ENCODE peak calls at places on chromosome 3, in eight cellular contexts. L is DND-41; S is endothelial cell of umbilical vein; B is neuronal stem cell; F is CD8-positive, alpha-beta T cell; V is breast epithelium; J is HCT116; X is iPS DF 6.9. W is an unnamed sample.

GRCh38 chr3:110178965-110179364 is 841.6 kb upstream of the DPPA4 start:
- DNase-seq in L (no peak), S (no peak), B (no peak), F (no peak), V (no peak), J (no peak), X (no peak), W (no peak)

GRCh38 chr3:166630190-166630589 is 749.9 kb downstream of the ZBBX start:
- DNase-seq in L (no peak), S (no peak), B (no peak), F (no peak), V (no peak), J (no peak), X (no peak), W (no peak)

GRCh38 chr3:9111349-9112265 is 137.8 kb downstream of the SRGAP3 start:
- DNase-seq in L (peak; percentile 10), S (no peak), B (no peak), F (no peak), V (no peak), J (no peak), X (no peak), W (peak; percentile 34)

GRCh38 chr3:72203613-72204349 is 418.8 kb upstream of the PROK2 start:
- DNase-seq in L (no peak), S (no peak), B (no peak), F (no peak), V (no peak), J (no peak), X (no peak), W (no peak)

GRCh38 chr3:191894406-191894805 is 433.4 kb downstream of the PYDC2 start:
- DNase-seq in L (no peak), S (no peak), B (no peak), F (no peak), V (no peak), J (no peak), X (no peak), W (no peak)

GRCh38 chr3:138426211-138426610 is 8.2 kb upstream of the ESYT3 start:
- DNase-seq in L (no peak), S (no peak), B (no peak), F (no peak), V (no peak), J (peak; percentile 28), X (no peak), W (peak; percentile 58)

GRCh38 chr3:109023656-109024254 is 70.1 kb upstream of the GUCA1C start:
- DNase-seq in L (peak; percentile 52), S (peak; percentile 44), B (peak; percentile 21), F (peak; percentile 51), V (no peak), J (peak; percentile 27), X (no peak), W (peak; percentile 64)

GRCh38 chr3:139564290-139564861 is 24.8 kb upstream of the RBP1 start:
- DNase-seq in L (no peak), S (no peak), B (no peak), F (no peak), V (no peak), J (peak; percentile 8), X (no peak), W (peak; percentile 26)

GRCh38 chr3:36365829-36366228 is 14.5 kb upstream of the STAC start:
- DNase-seq in L (no peak), S (no peak), B (no peak), F (no peak), V (no peak), J (no peak), X (no peak), W (no peak)

GRCh38 chr3:39910828-39911464 is 101.5 kb downstream of the MYRIP start:
- DNase-seq in L (no peak), S (peak; percentile 90), B (no peak), F (no peak), V (no peak), J (no peak), X (no peak), W (no peak)

GRCh38 chr3:87370007-87370406 is 93.6 kb upstream of the POU1F1 start:
- DNase-seq in L (no peak), S (no peak), B (no peak), F (no peak), V (no peak), J (no peak), X (no peak), W (no peak)

GRCh38 chr3:52094591-52095485 is 38.5 kb upstream of the DUSP7 start:
- DNase-seq in L (no peak), S (no peak), B (no peak), F (no peak), V (no peak), J (no peak), X (no peak), W (no peak)

GRCh38 chr3:170233532-170233931 is 11.3 kb downstream of the PRKCI start:
- DNase-seq in L (no peak), S (no peak), B (no peak), F (no peak), V (no peak), J (no peak), X (no peak), W (no peak)

GRCh38 chr3:183217548-183218321 is 35.3 kb upstream of the B3GNT5 start:
- DNase-seq in L (no peak), S (no peak), B (no peak), F (no peak), V (no peak), J (no peak), X (no peak), W (no peak)

GRCh38 chr3:99648091-99648490 is 9.7 kb downstream of the COL8A1 start:
- DNase-seq in L (no peak), S (peak; percentile 83), B (no peak), F (no peak), V (no peak), J (no peak), X (no peak), W (no peak)

GRCh38 chr3:124998247-124998630 is 57.6 kb downstream of the HEG1 start:
- DNase-seq in L (no peak), S (no peak), B (no peak), F (no peak), V (no peak), J (no peak), X (no peak), W (no peak)

GRCh38 chr3:129118745-129119144 is 2.9 kb downstream of the RAB43 start:
- DNase-seq in L (peak; percentile 59), S (peak; percentile 27), B (no peak), F (peak; percentile 53), V (no peak), J (no peak), X (no peak), W (no peak)

GRCh38 chr3:116423945-116424344 is 21.3 kb downstream of the LSAMP start:
- DNase-seq in L (no peak), S (no peak), B (no peak), F (no peak), V (no peak), J (no peak), X (no peak), W (no peak)

GRCh38 chr3:5019411-5020261 is 40.4 kb downstream of the BHLHE40 start:
- DNase-seq in L (peak; percentile 76), S (no peak), B (no peak), F (peak; percentile 83), V (no peak), J (no peak), X (no peak), W (no peak)

GRCh38 chr3:13273604-13274105 is 146.5 kb downstream of the NUP210 start:
- DNase-seq in L (no peak), S (no peak), B (no peak), F (no peak), V (no peak), J (no peak), X (no peak), W (no peak)

GRCh38 chr3:45665101-45665572 is 24.1 kb upstream of the SACM1L start:
- DNase-seq in L (peak; percentile 69), S (peak; percentile 78), B (no peak), F (peak; percentile 71), V (peak; percentile 53), J (peak; percentile 68), X (peak; percentile 41), W (peak; percentile 38)
- H3K4me3 ChIP-seq in L (no peak overlapping the region), S (no peak overlapping the region), B (no peak overlapping the region), F (peak overlapping the region; percentile 63), V (peak overlapping the region; percentile 66), J (no peak overlapping the region), X (no peak overlapping the region), W (no peak overlapping the region)

GRCh38 chr3:144162042-144162441 is 190.4 kb downstream of the DIPK2A start:
- DNase-seq in L (no peak), S (peak; percentile 59), B (no peak), F (no peak), V (no peak), J (no peak), X (no peak), W (peak; percentile 34)

GRCh38 chr3:144160627-144161026 is 189.0 kb downstream of the DIPK2A start:
- DNase-seq in L (no peak), S (no peak), B (no peak), F (no peak), V (no peak), J (no peak), X (no peak), W (no peak)

GRCh38 chr3:144167634-144168033 is 196.0 kb downstream of the DIPK2A start:
- DNase-seq in L (no peak), S (no peak), B (no peak), F (no peak), V (no peak), J (no peak), X (no peak), W (no peak)

DNA sequence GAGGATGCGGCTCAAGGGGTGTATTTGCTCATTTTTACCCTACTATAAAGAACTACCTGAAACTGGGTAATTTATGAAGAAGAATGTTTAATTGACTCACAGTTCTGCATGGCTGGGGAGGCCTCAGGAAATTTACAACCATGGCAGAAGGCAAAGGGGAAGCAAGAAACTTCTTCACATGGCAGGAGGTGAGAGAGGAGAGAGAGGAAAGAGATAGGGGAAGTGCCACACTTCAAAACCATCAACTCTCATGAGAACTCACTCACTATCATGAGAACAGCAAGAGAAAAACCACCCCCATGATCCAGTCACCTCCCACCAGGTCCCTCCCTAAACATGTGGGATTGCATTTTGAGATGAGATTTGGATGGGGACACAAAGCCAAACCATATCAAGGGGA is 192.7 kb downstream of the DIPK2A start:
- DNase-seq in L (no peak), S (no peak), B (no peak), F (no peak), V (no peak), J (no peak), X (no peak), W (no peak)
- H3K36me3 ChIP-seq in L (no peaks in the 10 kb centered on the region), S (no peaks in the 10 kb centered on the region), B (no peaks in the 10 kb centered on the region), F (no peaks in the 10 kb centered on the region), V (no peaks in the 10 kb centered on the region), J (no peaks in the 10 kb centered on the region), X (no peaks in the 10 kb centered on the region), W (no peaks in the 10 kb centered on the region)

DNA sequence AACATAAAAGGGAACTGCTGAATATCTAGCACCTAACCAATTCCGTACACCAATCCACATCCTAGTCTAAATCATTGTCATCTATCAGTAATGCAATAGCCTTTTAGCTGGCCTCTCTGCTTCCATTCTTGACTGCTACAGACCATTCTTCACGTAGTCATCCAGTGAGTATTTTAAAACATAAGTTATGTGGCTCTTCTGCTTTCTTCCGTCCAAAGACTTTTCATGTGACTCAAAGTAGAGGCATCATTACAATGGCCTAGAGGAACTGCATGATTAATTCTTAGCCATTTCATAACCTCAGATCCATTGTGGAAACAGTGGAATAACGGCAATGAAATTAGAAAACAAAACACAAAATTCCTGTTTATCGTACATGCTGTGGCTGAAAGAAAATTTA is 88.9 kb upstream of the CBLB start:
- DNase-seq in L (no peak), S (no peak), B (no peak), F (no peak), V (no peak), J (no peak), X (no peak), W (peak; percentile 33)
- H3K4me3 ChIP-seq in L (no peak overlapping the region), S (no peak overlapping the region), B (no peak overlapping the region), F (no peak overlapping the region), V (no peak overlapping the region), J (no peak overlapping the region), X (no peak overlapping the region), W (no peak overlapping the region)

GRCh38 chr3:186053954-186054353 is 54.9 kb downstream of the ETV5 start:
- DNase-seq in L (no peak), S (no peak), B (no peak), F (no peak), V (no peak), J (no peak), X (no peak), W (no peak)
- H3K36me3 ChIP-seq in L (peaks cover 48% of the 10 kb centered on the region), S (peaks cover 6% of the 10 kb centered on the region), B (peaks cover 45% of the 10 kb centered on the region), F (no peaks in the 10 kb centered on the region), V (no peaks in the 10 kb centered on the region), J (peaks cover 12% of the 10 kb centered on the region), X (no peaks in the 10 kb centered on the region), W (no peaks in the 10 kb centered on the region)